ENCODE peak calls at places on chromosomes 6 and 20, in four cellular contexts. One of them, this sample, is unnamed.

GRCh38 chr20:4045741-4046140 is 30.4 kb upstream of the RNF24 start:
- DNase-seq in CD8-positive, alpha-beta T cell: no peak
- DNase-seq in left lung: no peak
- DNase-seq in CD4-positive, CD25-positive, alpha-beta regulatory T cell: no peak
- DNase-seq in this sample: no peak

GRCh38 chr20:60152792-60153191 is 194.6 kb downstream of the CDH26 start:
- DNase-seq in CD8-positive, alpha-beta T cell: no peak
- DNase-seq in left lung: no peak
- DNase-seq in CD4-positive, CD25-positive, alpha-beta regulatory T cell: no peak
- DNase-seq in this sample: no peak

GRCh38 chr6:39843305-39844020 is 51.3 kb downstream of the DAAM2 start:
- DNase-seq in CD8-positive, alpha-beta T cell: no peak
- DNase-seq in left lung: no peak
- DNase-seq in CD4-positive, CD25-positive, alpha-beta regulatory T cell: no peak
- DNase-seq in this sample: no peak

GRCh38 chr6:137237413-137238170 is 18.4 kb upstream of the IFNGR1 start:
- DNase-seq in CD8-positive, alpha-beta T cell: no peak
- DNase-seq in left lung: no peak
- DNase-seq in CD4-positive, CD25-positive, alpha-beta regulatory T cell: no peak
- DNase-seq in this sample: no peak

GRCh38 chr20:11569163-11569562 is 348.5 kb upstream of the BTBD3 start:
- DNase-seq in CD8-positive, alpha-beta T cell: no peak
- DNase-seq in left lung: no peak
- DNase-seq in CD4-positive, CD25-positive, alpha-beta regulatory T cell: no peak
- DNase-seq in this sample: no peak

GRCh38 chr6:71419217-71419953 is 130.8 kb downstream of the OGFRL1 start:
- DNase-seq in CD8-positive, alpha-beta T cell: no peak
- DNase-seq in left lung: peak
- DNase-seq in CD4-positive, CD25-positive, alpha-beta regulatory T cell: no peak
- DNase-seq in this sample: no peak

GRCh38 chr6:96227135-96227534 is 211.4 kb downstream of the FUT9 start:
- DNase-seq in CD8-positive, alpha-beta T cell: no peak
- DNase-seq in left lung: no peak
- DNase-seq in CD4-positive, CD25-positive, alpha-beta regulatory T cell: no peak
- DNase-seq in this sample: no peak

GRCh38 chr6:159533568-159533967 is 159.5 kb downstream of the SOD2 start:
- DNase-seq in CD8-positive, alpha-beta T cell: no peak
- DNase-seq in left lung: no peak
- DNase-seq in CD4-positive, CD25-positive, alpha-beta regulatory T cell: no peak
- DNase-seq in this sample: no peak

GRCh38 chr6:116528800-116529199 is 16.7 kb downstream of the TRAPPC3L start:
- DNase-seq in CD8-positive, alpha-beta T cell: no peak
- DNase-seq in left lung: no peak
- DNase-seq in CD4-positive, CD25-positive, alpha-beta regulatory T cell: no peak
- DNase-seq in this sample: no peak

GRCh38 chr6:67221226-67221625 is 1413.9 kb upstream of the ADGRB3 start:
- DNase-seq in CD8-positive, alpha-beta T cell: no peak
- DNase-seq in left lung: no peak
- DNase-seq in CD4-positive, CD25-positive, alpha-beta regulatory T cell: no peak
- DNase-seq in this sample: no peak

GRCh38 chr6:5204340-5204739 is 56.4 kb downstream of the LYRM4 start:
- DNase-seq in CD8-positive, alpha-beta T cell: no peak
- DNase-seq in left lung: no peak
- DNase-seq in CD4-positive, CD25-positive, alpha-beta regulatory T cell: no peak
- DNase-seq in this sample: no peak

GRCh38 chr6:88989215-88989614 is 25.8 kb upstream of the RNGTT start:
- DNase-seq in CD8-positive, alpha-beta T cell: no peak
- DNase-seq in left lung: no peak
- DNase-seq in CD4-positive, CD25-positive, alpha-beta regulatory T cell: no peak
- DNase-seq in this sample: no peak

GRCh38 chr6:41059569-41059968 is 6.6 kb downstream of the APOBEC2 start:
- DNase-seq in CD8-positive, alpha-beta T cell: no peak
- DNase-seq in left lung: no peak
- DNase-seq in CD4-positive, CD25-positive, alpha-beta regulatory T cell: no peak
- DNase-seq in this sample: no peak

GRCh38 chr6:131651782-131652181 is 14.7 kb downstream of the ENPP3 start:
- DNase-seq in CD8-positive, alpha-beta T cell: no peak
- DNase-seq in left lung: no peak
- DNase-seq in CD4-positive, CD25-positive, alpha-beta regulatory T cell: no peak
- DNase-seq in this sample: no peak

GRCh38 chr6:119076966-119077642 is 1.4 kb downstream of the FAM184A start:
- DNase-seq in CD8-positive, alpha-beta T cell: no peak
- DNase-seq in left lung: no peak
- DNase-seq in CD4-positive, CD25-positive, alpha-beta regulatory T cell: peak
- DNase-seq in this sample: no peak

GRCh38 chr6:11598687-11599086 is 61.1 kb downstream of the TMEM170B start:
- DNase-seq in CD8-positive, alpha-beta T cell: no peak
- DNase-seq in left lung: no peak
- DNase-seq in CD4-positive, CD25-positive, alpha-beta regulatory T cell: no peak
- DNase-seq in this sample: no peak

GRCh38 chr6:4308354-4308753 is 173.0 kb upstream of the ECI2 start:
- DNase-seq in CD8-positive, alpha-beta T cell: no peak
- DNase-seq in left lung: no peak
- DNase-seq in CD4-positive, CD25-positive, alpha-beta regulatory T cell: no peak
- DNase-seq in this sample: no peak

GRCh38 chr6:27726620-27727023 is 185.6 kb downstream of the OR2B2 start:
- DNase-seq in CD8-positive, alpha-beta T cell: no peak
- DNase-seq in left lung: no peak
- DNase-seq in CD4-positive, CD25-positive, alpha-beta regulatory T cell: no peak
- DNase-seq in this sample: no peak

GRCh38 chr20:37697314-37697713 is 3.5 kb downstream of the CTNNBL1 start:
- DNase-seq in CD8-positive, alpha-beta T cell: no peak
- DNase-seq in left lung: no peak
- DNase-seq in CD4-positive, CD25-positive, alpha-beta regulatory T cell: no peak
- DNase-seq in this sample: no peak

GRCh38 chr6:169806718-169807117 is 55.3 kb downstream of the ERMARD start:
- DNase-seq in CD8-positive, alpha-beta T cell: no peak
- DNase-seq in left lung: no peak
- DNase-seq in CD4-positive, CD25-positive, alpha-beta regulatory T cell: peak
- DNase-seq in this sample: no peak

GRCh38 chr20:19953606-19954005 is 63.6 kb upstream of the NAA20 start:
- DNase-seq in CD8-positive, alpha-beta T cell: no peak
- DNase-seq in left lung: no peak
- DNase-seq in CD4-positive, CD25-positive, alpha-beta regulatory T cell: no peak
- DNase-seq in this sample: no peak

GRCh38 chr6:14732845-14733757 is 512.8 kb upstream of the JARID2 start:
- DNase-seq in CD8-positive, alpha-beta T cell: no peak
- DNase-seq in left lung: no peak
- DNase-seq in CD4-positive, CD25-positive, alpha-beta regulatory T cell: no peak
- DNase-seq in this sample: no peak

DNA sequence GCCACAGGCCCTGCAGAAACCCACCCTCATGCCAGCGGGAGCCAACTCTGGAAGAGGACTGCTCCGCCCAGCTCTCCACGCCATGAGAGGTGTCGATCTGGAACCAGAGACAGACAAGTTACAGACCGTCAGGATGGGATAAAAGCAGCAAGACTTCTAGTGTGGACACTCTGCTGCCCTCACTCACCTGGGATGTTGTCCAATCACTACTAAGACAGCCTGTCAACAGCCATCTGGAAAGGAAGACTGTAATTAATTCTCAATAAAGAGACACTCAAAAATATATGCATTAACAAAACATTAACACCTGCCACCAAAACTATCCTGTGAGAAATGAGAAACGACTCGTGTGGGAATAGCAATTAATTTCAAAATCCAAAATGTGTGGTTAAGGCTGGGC is 28.3 kb downstream of the SLC2A4RG start:
- DNase-seq in CD8-positive, alpha-beta T cell: no peak
- DNase-seq in left lung: no peak
- DNase-seq in CD4-positive, CD25-positive, alpha-beta regulatory T cell: no peak
- DNase-seq in this sample: no peak
- H3K27ac ChIP-seq in CD8-positive, alpha-beta T cell: no peak
- H3K27ac ChIP-seq in left lung: no peak
- H3K27ac ChIP-seq in CD4-positive, CD25-positive, alpha-beta regulatory T cell: no peak
- H3K27ac ChIP-seq in this sample: no peak

GRCh38 chr6:16635810-16636602 is 125.3 kb downstream of the ATXN1 start:
- DNase-seq in CD8-positive, alpha-beta T cell: no peak
- DNase-seq in left lung: no peak
- DNase-seq in CD4-positive, CD25-positive, alpha-beta regulatory T cell: no peak
- DNase-seq in this sample: no peak
- H3K27ac ChIP-seq in CD8-positive, alpha-beta T cell: no peak
- H3K27ac ChIP-seq in left lung: no peak
- H3K27ac ChIP-seq in CD4-positive, CD25-positive, alpha-beta regulatory T cell: no peak
- H3K27ac ChIP-seq in this sample: no peak

GRCh38 chr6:42125663-42126062 is 16.8 kb downstream of the C6orf132 start:
- DNase-seq in CD8-positive, alpha-beta T cell: no peak
- DNase-seq in left lung: no peak
- DNase-seq in CD4-positive, CD25-positive, alpha-beta regulatory T cell: no peak
- DNase-seq in this sample: no peak
- H3K27ac ChIP-seq in CD8-positive, alpha-beta T cell: no peak
- H3K27ac ChIP-seq in left lung: no peak
- H3K27ac ChIP-seq in CD4-positive, CD25-positive, alpha-beta regulatory T cell: no peak
- H3K27ac ChIP-seq in this sample: no peak

DNA sequence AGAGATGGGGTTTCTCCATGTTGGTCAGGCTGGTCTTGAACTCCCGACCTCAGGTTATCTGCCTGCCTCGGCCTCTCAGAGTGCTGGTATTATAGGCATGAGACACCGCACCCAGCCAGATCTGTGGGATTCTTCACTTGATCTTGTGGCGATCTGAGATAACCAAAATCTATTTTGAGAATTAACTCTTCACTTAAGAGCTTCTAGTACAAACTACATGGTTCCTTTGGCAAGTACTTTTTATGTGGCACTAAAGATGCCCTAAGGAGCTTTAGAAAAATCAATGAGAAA is 37.8 kb upstream of the TFB1M start:
- DNase-seq in CD8-positive, alpha-beta T cell: no peak
- DNase-seq in left lung: no peak
- DNase-seq in CD4-positive, CD25-positive, alpha-beta regulatory T cell: no peak
- DNase-seq in this sample: no peak
- H3K27ac ChIP-seq in CD8-positive, alpha-beta T cell: no peak
- H3K27ac ChIP-seq in left lung: no peak
- H3K27ac ChIP-seq in CD4-positive, CD25-positive, alpha-beta regulatory T cell: no peak
- H3K27ac ChIP-seq in this sample: no peak

DNA sequence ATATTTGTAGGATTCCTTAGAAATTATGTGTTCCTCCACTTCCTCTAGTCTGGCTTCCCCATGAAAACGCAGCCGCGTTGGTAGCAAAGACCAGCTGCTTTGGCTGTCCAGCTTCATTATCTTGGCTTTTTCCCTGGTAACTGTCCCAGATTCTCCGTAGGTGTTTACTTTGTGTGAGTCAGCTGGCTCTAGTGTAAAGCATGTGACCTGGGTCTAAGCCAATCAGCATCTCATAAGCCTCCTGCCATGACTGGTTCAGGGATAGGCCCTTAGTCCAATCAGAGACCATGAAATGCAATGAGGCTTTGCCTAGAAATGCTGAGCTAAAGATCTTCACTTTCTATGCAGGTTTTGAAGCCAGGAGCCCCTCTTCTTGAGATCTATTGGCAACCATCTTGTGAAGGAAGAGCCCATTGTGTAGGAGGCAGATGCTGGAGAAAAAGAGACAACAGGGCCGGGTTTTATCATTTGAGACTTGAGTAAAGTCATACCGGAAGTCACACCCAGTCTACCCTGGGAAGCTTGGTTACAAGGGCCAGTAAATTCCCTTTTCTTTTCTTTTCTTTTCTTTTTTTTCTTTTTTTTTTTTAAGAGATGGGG is 256.6 kb upstream of the RREB1 start:
- DNase-seq in CD8-positive, alpha-beta T cell: no peak
- DNase-seq in left lung: no peak
- DNase-seq in CD4-positive, CD25-positive, alpha-beta regulatory T cell: no peak
- DNase-seq in this sample: no peak
- H3K27ac ChIP-seq in CD8-positive, alpha-beta T cell: no peak
- H3K27ac ChIP-seq in left lung: peak
- H3K27ac ChIP-seq in CD4-positive, CD25-positive, alpha-beta regulatory T cell: no peak
- H3K27ac ChIP-seq in this sample: no peak

GRCh38 chr20:58888103-58888502 is 35.6 kb downstream of the GNAS start:
- DNase-seq in CD8-positive, alpha-beta T cell: no peak
- DNase-seq in left lung: no peak
- DNase-seq in CD4-positive, CD25-positive, alpha-beta regulatory T cell: no peak
- DNase-seq in this sample: no peak

GRCh38 chr20:58888521-58889333 is 36.2 kb downstream of the GNAS start:
- DNase-seq in CD8-positive, alpha-beta T cell: peak
- DNase-seq in left lung: peak
- DNase-seq in CD4-positive, CD25-positive, alpha-beta regulatory T cell: peak
- DNase-seq in this sample: peak

GRCh38 chr20:58890454-58891075 is 38.0 kb downstream of the GNAS start:
- DNase-seq in CD8-positive, alpha-beta T cell: peak
- DNase-seq in left lung: peak
- DNase-seq in CD4-positive, CD25-positive, alpha-beta regulatory T cell: peak
- DNase-seq in this sample: peak

GRCh38 chr20:58890073-58890453 is 37.5 kb downstream of the GNAS start:
- DNase-seq in CD8-positive, alpha-beta T cell: no peak
- DNase-seq in left lung: no peak
- DNase-seq in CD4-positive, CD25-positive, alpha-beta regulatory T cell: no peak
- DNase-seq in this sample: no peak

GRCh38 chr20:58889334-58890072 is 37.0 kb downstream of the GNAS start:
- DNase-seq in CD8-positive, alpha-beta T cell: no peak
- DNase-seq in left lung: peak
- DNase-seq in CD4-positive, CD25-positive, alpha-beta regulatory T cell: peak
- DNase-seq in this sample: no peak
- H3K27ac ChIP-seq in CD8-positive, alpha-beta T cell: peak
- H3K27ac ChIP-seq in left lung: peak
- H3K27ac ChIP-seq in CD4-positive, CD25-positive, alpha-beta regulatory T cell: peak
- H3K27ac ChIP-seq in this sample: no peak

GRCh38 chr6:20931772-20932171 is 397.5 kb downstream of the CDKAL1 start:
- DNase-seq in CD8-positive, alpha-beta T cell: no peak
- DNase-seq in left lung: no peak
- DNase-seq in CD4-positive, CD25-positive, alpha-beta regulatory T cell: no peak
- DNase-seq in this sample: no peak
- H3K27ac ChIP-seq in CD8-positive, alpha-beta T cell: no peak
- H3K27ac ChIP-seq in left lung: no peak
- H3K27ac ChIP-seq in CD4-positive, CD25-positive, alpha-beta regulatory T cell: no peak
- H3K27ac ChIP-seq in this sample: no peak

GRCh38 chr6:2846873-2847224 is 5.2 kb upstream of the SERPINB1 start:
- DNase-seq in CD8-positive, alpha-beta T cell: no peak
- DNase-seq in left lung: no peak
- DNase-seq in CD4-positive, CD25-positive, alpha-beta regulatory T cell: no peak
- DNase-seq in this sample: no peak

GRCh38 chr6:2842139-2842552 is 483 bp upstream of the SERPINB1 start:
- DNase-seq in CD8-positive, alpha-beta T cell: no peak
- DNase-seq in left lung: no peak
- DNase-seq in CD4-positive, CD25-positive, alpha-beta regulatory T cell: no peak
- DNase-seq in this sample: no peak

GRCh38 chr6:2843138-2843740 is 1.6 kb upstream of the SERPINB1 start:
- DNase-seq in CD8-positive, alpha-beta T cell: no peak
- DNase-seq in left lung: no peak
- DNase-seq in CD4-positive, CD25-positive, alpha-beta regulatory T cell: no peak
- DNase-seq in this sample: no peak

GRCh38 chr6:2848851-2849250 is 7.2 kb upstream of the SERPINB1 start:
- DNase-seq in CD8-positive, alpha-beta T cell: peak
- DNase-seq in left lung: no peak
- DNase-seq in CD4-positive, CD25-positive, alpha-beta regulatory T cell: peak
- DNase-seq in this sample: no peak

DNA sequence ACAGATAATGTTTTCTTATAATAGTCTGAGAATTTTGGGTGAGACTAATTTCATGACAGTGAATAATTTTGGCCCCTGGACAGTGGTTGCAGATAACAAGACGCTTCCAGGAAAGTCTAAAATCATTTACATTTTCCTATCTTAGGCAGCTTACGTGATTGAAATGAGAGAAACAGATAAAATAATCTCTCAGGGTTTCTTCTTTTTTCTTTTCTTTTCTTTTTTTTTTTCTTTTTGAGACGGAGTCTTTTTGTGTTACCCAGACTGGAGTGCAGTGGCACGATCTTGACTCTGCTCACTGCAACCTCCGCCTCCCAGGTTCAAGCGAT is 4.2 kb upstream of the SERPINB1 start:
- DNase-seq in CD8-positive, alpha-beta T cell: no peak
- DNase-seq in left lung: no peak
- DNase-seq in CD4-positive, CD25-positive, alpha-beta regulatory T cell: no peak
- DNase-seq in this sample: no peak
- H3K27ac ChIP-seq in CD8-positive, alpha-beta T cell: no peak
- H3K27ac ChIP-seq in left lung: peak
- H3K27ac ChIP-seq in CD4-positive, CD25-positive, alpha-beta regulatory T cell: peak
- H3K27ac ChIP-seq in this sample: no peak

This sample was measured in caudate nucleus.